ENCODE peak calls at places on chromosome 16, in ten cellular contexts. N is astrocyte of the spinal cord, L is progenitor cell of endocrine pancreas, I is GM10248, J is RWPE1, H is mesothelial cell of epicardium, D is heart right ventricle, T is neural crest cell, C is AG10803, R is HFFc6. Q is an unnamed sample.
A peak's percentile ranks its signal among the peaks of the same experiment; 100 is the strongest.

GRCh38 chr16:19717319-19717718 is 708 bp downstream of the KNOP1 start:
- DNase-seq in L (no peak), R (no peak), H (no peak), D (no peak), I (no peak), J (no peak), N (no peak), T (no peak), C (peak; percentile 1), Q (no peak)

GRCh38 chr16:20620003-20620402 is 43.8 kb upstream of the ACSM2B start:
- DNase-seq in H (no peak), T (no peak), J (no peak), N (no peak), I (no peak), C (no peak), D (no peak), R (no peak), L (no peak), Q (no peak)

GRCh38 chr16:27759301-27759871 is 209.4 kb downstream of the KATNIP start:
- DNase-seq in R (peak; percentile 78), N (peak; percentile 57), I (no peak), C (peak; percentile 54), L (no peak), T (no peak), H (no peak), D (no peak), J (peak; percentile 40), Q (no peak)

GRCh38 chr16:89201467-89202377 is 1.4 kb upstream of the SLC22A31 start:
- DNase-seq in H (peak; percentile 89), T (peak; percentile 82), L (peak; percentile 87), J (peak; percentile 93), R (no peak), D (peak; percentile 28), C (peak; percentile 42), N (peak; percentile 47), I (peak; percentile 80), Q (peak; percentile 72)

GRCh38 chr16:71460246-71460645 is 1.8 kb downstream of the ZNF23 start:
- DNase-seq in L (no peak), N (peak; percentile 63), H (no peak), T (no peak), J (peak; percentile 66), I (no peak), R (peak; percentile 86), C (peak; percentile 95), D (no peak), Q (no peak)

GRCh38 chr16:68267612-68268405 is 3.5 kb downstream of the SLC7A6 start:
- DNase-seq in H (peak; percentile 61), I (no peak), D (no peak), J (no peak), N (no peak), C (no peak), R (no peak), L (no peak), T (no peak), Q (no peak)

GRCh38 chr16:83578146-83578545 is 229.6 kb upstream of the HSBP1 start:
- DNase-seq in D (no peak), H (no peak), N (no peak), L (no peak), T (no peak), I (no peak), C (no peak), J (no peak), R (no peak), Q (no peak)

GRCh38 chr16:5736209-5736608 is 638.6 kb upstream of the EEF2KMT start:
- DNase-seq in C (no peak), L (no peak), R (no peak), J (no peak), H (no peak), I (no peak), N (no peak), D (no peak), T (no peak), Q (no peak)

GRCh38 chr16:67201411-67202345 is 2.7 kb downstream of the ELMO3 start:
- DNase-seq in D (no peak), T (no peak), I (no peak), L (no peak), J (no peak), C (no peak), N (no peak), H (no peak), R (no peak), Q (no peak)

GRCh38 chr16:590875-591200 is 972 bp downstream of the RAB40C start:
- DNase-seq in N (no peak), C (no peak), T (no peak), D (no peak), L (no peak), R (no peak), I (no peak), H (no peak), J (no peak), Q (no peak)

GRCh38 chr16:588889-589657 is 793 bp upstream of the RAB40C start:
- DNase-seq in C (peak; percentile 94), T (peak; percentile 98), N (peak; percentile 97), I (peak; percentile 92), L (peak; percentile 96), R (peak; percentile 92), H (peak; percentile 99), J (peak; percentile 92), D (peak; percentile 98), Q (peak; percentile 98)

GRCh38 chr16:590165-590874 is 454 bp downstream of the RAB40C start:
- DNase-seq in D (no peak), L (no peak), H (no peak), J (no peak), N (peak; percentile 41), C (peak; percentile 50), R (no peak), I (no peak), T (no peak), Q (no peak)

GRCh38 chr16:588639-588888 is 1.3 kb upstream of the RAB40C start:
- DNase-seq in N (peak; percentile 65), R (peak; percentile 59), T (peak; percentile 48), D (no peak), L (peak; percentile 46), H (no peak), J (no peak), I (no peak), C (peak; percentile 62), Q (peak; percentile 66)

GRCh38 chr16:589658-590159 is at the start of gene RAB40C:
- DNase-seq in C (peak; percentile 98), I (peak; percentile 99), H (peak; percentile 99), T (peak; percentile 99), L (peak; percentile 97), D (peak; percentile 99), R (peak; percentile 98), N (peak; percentile 99), J (peak; percentile 99), Q (peak; percentile 99)
- TF ChIP-seq CTCF in C (no peak), I (peak; percentile 17), H (no peak), T (peak; percentile 15), L (no peak), D (no peak), R (peak; percentile 50), N (no peak), J (no peak), Q (no peak)

GRCh38 chr16:11972128-11972527 is 4.4 kb upstream of the SNX29 start:
- DNase-seq in C (no peak), L (no peak), T (no peak), H (no peak), N (no peak), R (no peak), I (no peak), D (no peak), J (no peak), Q (no peak)
- TF ChIP-seq CTCF in C (peak; percentile 26), L (peak; percentile 14), T (peak; percentile 32), H (no peak), N (peak; percentile 27), R (peak; percentile 38), I (no peak), D (no peak), J (no peak), Q (peak; percentile 28)

GRCh38 chr16:8655184-8655717 is 19.2 kb upstream of the ABAT start:
- DNase-seq in H (no peak), D (no peak), I (peak; percentile 58), R (no peak), C (peak; percentile 4), N (peak; percentile 43), J (no peak), T (peak; percentile 32), L (no peak), Q (no peak)
- TF ChIP-seq CTCF in H (no peak), D (peak; percentile 29), I (peak; percentile 35), R (peak; percentile 71), C (peak; percentile 45), N (peak; percentile 71), J (no peak), T (peak; percentile 65), L (peak; percentile 59), Q (no peak)

DNA sequence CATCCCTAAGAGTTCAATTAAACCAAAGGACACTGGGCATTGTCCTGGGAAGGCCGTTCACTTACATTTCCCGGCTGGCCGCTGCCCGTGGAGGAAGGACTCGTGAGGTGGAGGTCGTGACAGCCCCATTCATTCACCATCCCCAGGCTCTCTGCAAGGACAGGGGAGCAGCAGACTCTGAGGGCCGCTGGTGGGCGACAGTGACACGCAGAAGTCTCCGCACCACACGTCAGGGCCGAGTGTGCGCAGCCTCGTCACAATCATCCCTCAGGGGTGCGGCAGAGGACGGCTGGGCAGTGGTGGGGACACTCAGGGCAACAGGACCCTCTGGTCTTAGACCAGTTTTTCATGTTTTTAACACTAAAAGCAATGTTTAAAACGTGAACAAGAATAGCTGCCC is 21.7 kb downstream of the UNKL start:
- DNase-seq in N (no peak), L (no peak), I (no peak), R (no peak), T (no peak), H (no peak), C (no peak), J (no peak), D (no peak), Q (no peak)
- TF ChIP-seq CTCF in N (no peak), L (no peak), I (no peak), R (no peak), T (no peak), H (no peak), C (no peak), J (no peak), D (no peak), Q (no peak)